ENCODE peak calls at places on chromosomes 4 and X, in eight cellular contexts. One of them, this sample, is unnamed.

GRCh38 chr4:9762823-9763475 is 18.5 kb upstream of the DRD5 start:
- DNase-seq in prostate gland: peak; percentile 67
- DNase-seq in suprapubic skin: no peak
- DNase-seq in mucosa of descending colon: no peak
- DNase-seq in left lung: peak; percentile 48
- DNase-seq in tibial artery: no peak
- DNase-seq in upper lobe of right lung: no peak
- DNase-seq in tibial nerve: peak; percentile 84
- DNase-seq in this sample: peak; percentile 40

GRCh38 chr4:128856246-128856645 is 46.7 kb downstream of the JADE1 start:
- DNase-seq in tibial artery: no peak
- DNase-seq in prostate gland: no peak
- DNase-seq in left lung: no peak
- DNase-seq in tibial nerve: no peak
- DNase-seq in suprapubic skin: no peak
- DNase-seq in mucosa of descending colon: no peak
- DNase-seq in upper lobe of right lung: no peak
- DNase-seq in this sample: no peak

GRCh38 chr4:106421441-106422296 is 53.1 kb upstream of the GIMD1 start:
- DNase-seq in tibial nerve: no peak
- DNase-seq in suprapubic skin: no peak
- DNase-seq in tibial artery: no peak
- DNase-seq in upper lobe of right lung: no peak
- DNase-seq in mucosa of descending colon: no peak
- DNase-seq in prostate gland: no peak
- DNase-seq in left lung: no peak
- DNase-seq in this sample: no peak

GRCh38 chr4:7693711-7694110 is 245.9 kb downstream of the AFAP1 start:
- DNase-seq in prostate gland: no peak
- DNase-seq in tibial nerve: no peak
- DNase-seq in mucosa of descending colon: peak; percentile 32
- DNase-seq in suprapubic skin: no peak
- DNase-seq in upper lobe of right lung: no peak
- DNase-seq in tibial artery: no peak
- DNase-seq in left lung: no peak
- DNase-seq in this sample: no peak

GRCh38 chr4:88275949-88276515 is 8.3 kb downstream of the PPM1K start:
- DNase-seq in suprapubic skin: no peak
- DNase-seq in prostate gland: no peak
- DNase-seq in mucosa of descending colon: no peak
- DNase-seq in tibial artery: no peak
- DNase-seq in tibial nerve: no peak
- DNase-seq in upper lobe of right lung: no peak
- DNase-seq in left lung: no peak
- DNase-seq in this sample: no peak

GRCh38 chr4:98864560-98864959 is 64.4 kb downstream of the EIF4E start:
- DNase-seq in tibial artery: no peak
- DNase-seq in suprapubic skin: no peak
- DNase-seq in prostate gland: no peak
- DNase-seq in mucosa of descending colon: no peak
- DNase-seq in upper lobe of right lung: no peak
- DNase-seq in left lung: no peak
- DNase-seq in tibial nerve: no peak
- DNase-seq in this sample: no peak

GRCh38 chrX:46758956-46759644 is at the start of gene SLC9A7:
- DNase-seq in prostate gland: peak; percentile 66
- DNase-seq in upper lobe of right lung: peak; percentile 91
- DNase-seq in tibial artery: peak; percentile 80
- DNase-seq in tibial nerve: peak; percentile 64
- DNase-seq in mucosa of descending colon: peak; percentile 79
- DNase-seq in left lung: peak; percentile 75
- DNase-seq in suprapubic skin: peak; percentile 73
- DNase-seq in this sample: peak; percentile 75

GRCh38 chr4:19382993-19383392 is 868.7 kb upstream of the SLIT2 start:
- DNase-seq in tibial nerve: no peak
- DNase-seq in tibial artery: no peak
- DNase-seq in mucosa of descending colon: no peak
- DNase-seq in suprapubic skin: no peak
- DNase-seq in upper lobe of right lung: no peak
- DNase-seq in left lung: no peak
- DNase-seq in prostate gland: no peak
- DNase-seq in this sample: no peak

GRCh38 chr4:158090323-158090722 is 82.5 kb downstream of the GASK1B start:
- DNase-seq in tibial artery: no peak
- DNase-seq in prostate gland: no peak
- DNase-seq in left lung: no peak
- DNase-seq in suprapubic skin: no peak
- DNase-seq in upper lobe of right lung: no peak
- DNase-seq in mucosa of descending colon: no peak
- DNase-seq in tibial nerve: no peak
- DNase-seq in this sample: no peak

GRCh38 chr4:849478-850175 is 23.7 kb upstream of the CPLX1 start:
- DNase-seq in left lung: no peak
- DNase-seq in tibial nerve: no peak
- DNase-seq in prostate gland: no peak
- DNase-seq in mucosa of descending colon: peak; percentile 42
- DNase-seq in suprapubic skin: no peak
- DNase-seq in upper lobe of right lung: peak; percentile 56
- DNase-seq in tibial artery: no peak
- DNase-seq in this sample: no peak

GRCh38 chr4:15035152-15035551 is 32.9 kb downstream of the CPEB2 start:
- DNase-seq in tibial artery: no peak
- DNase-seq in mucosa of descending colon: no peak
- DNase-seq in tibial nerve: no peak
- DNase-seq in left lung: no peak
- DNase-seq in upper lobe of right lung: no peak
- DNase-seq in suprapubic skin: no peak
- DNase-seq in prostate gland: no peak
- DNase-seq in this sample: no peak

GRCh38 chr4:1496116-1496642 is 89.9 kb upstream of the NKX1-1 start:
- DNase-seq in suprapubic skin: peak; percentile 31
- DNase-seq in upper lobe of right lung: no peak
- DNase-seq in prostate gland: no peak
- DNase-seq in mucosa of descending colon: no peak
- DNase-seq in tibial nerve: no peak
- DNase-seq in tibial artery: peak; percentile 35
- DNase-seq in left lung: peak; percentile 22
- DNase-seq in this sample: no peak

GRCh38 chrX:136185409-136186022 is 38.2 kb downstream of the FHL1 start:
- DNase-seq in prostate gland: no peak
- DNase-seq in suprapubic skin: no peak
- DNase-seq in tibial artery: no peak
- DNase-seq in tibial nerve: no peak
- DNase-seq in left lung: no peak
- DNase-seq in mucosa of descending colon: no peak
- DNase-seq in upper lobe of right lung: no peak
- DNase-seq in this sample: no peak

GRCh38 chr4:27714073-27714472 is 853.4 kb downstream of the STIM2 start:
- DNase-seq in tibial nerve: no peak
- DNase-seq in suprapubic skin: no peak
- DNase-seq in upper lobe of right lung: no peak
- DNase-seq in mucosa of descending colon: no peak
- DNase-seq in prostate gland: no peak
- DNase-seq in left lung: no peak
- DNase-seq in tibial artery: no peak
- DNase-seq in this sample: no peak

GRCh38 chr4:7759221-7759620 is 180.4 kb downstream of the AFAP1 start:
- DNase-seq in tibial nerve: no peak
- DNase-seq in upper lobe of right lung: no peak
- DNase-seq in mucosa of descending colon: peak; percentile 31
- DNase-seq in tibial artery: no peak
- DNase-seq in left lung: no peak
- DNase-seq in prostate gland: no peak
- DNase-seq in suprapubic skin: no peak
- DNase-seq in this sample: peak; percentile 77

GRCh38 chrX:34874763-34875162 is 67.8 kb upstream of the FAM47B start:
- DNase-seq in left lung: no peak
- DNase-seq in mucosa of descending colon: no peak
- DNase-seq in suprapubic skin: no peak
- DNase-seq in tibial artery: no peak
- DNase-seq in upper lobe of right lung: no peak
- DNase-seq in prostate gland: no peak
- DNase-seq in tibial nerve: no peak
- DNase-seq in this sample: no peak

GRCh38 chrX:129779747-129780146 is at the start of gene SASH3:
- DNase-seq in suprapubic skin: no peak
- DNase-seq in tibial nerve: peak; percentile 40
- DNase-seq in upper lobe of right lung: peak; percentile 80
- DNase-seq in left lung: peak; percentile 79
- DNase-seq in prostate gland: no peak
- DNase-seq in tibial artery: peak; percentile 66
- DNase-seq in mucosa of descending colon: peak; percentile 86
- DNase-seq in this sample: peak; percentile 59

GRCh38 chrX:82711432-82711831 is 796.7 kb upstream of the POU3F4 start:
- DNase-seq in prostate gland: no peak
- DNase-seq in tibial artery: no peak
- DNase-seq in mucosa of descending colon: no peak
- DNase-seq in suprapubic skin: no peak
- DNase-seq in left lung: no peak
- DNase-seq in tibial nerve: no peak
- DNase-seq in upper lobe of right lung: no peak
- DNase-seq in this sample: no peak

GRCh38 chrX:65690057-65690855 is 22.8 kb downstream of the MSN start:
- DNase-seq in suprapubic skin: no peak
- DNase-seq in upper lobe of right lung: no peak
- DNase-seq in tibial artery: peak; percentile 81
- DNase-seq in mucosa of descending colon: no peak
- DNase-seq in tibial nerve: no peak
- DNase-seq in prostate gland: no peak
- DNase-seq in left lung: no peak
- DNase-seq in this sample: no peak

GRCh38 chr4:3660086-3660927 is 105.9 kb upstream of the ADRA2C start:
- DNase-seq in tibial nerve: no peak
- DNase-seq in upper lobe of right lung: no peak
- DNase-seq in mucosa of descending colon: no peak
- DNase-seq in tibial artery: no peak
- DNase-seq in prostate gland: no peak
- DNase-seq in left lung: no peak
- DNase-seq in suprapubic skin: no peak
- DNase-seq in this sample: no peak

GRCh38 chrX:132665676-132666075 is 176.8 kb upstream of the MBNL3 start:
- DNase-seq in prostate gland: no peak
- DNase-seq in tibial nerve: no peak
- DNase-seq in left lung: no peak
- DNase-seq in upper lobe of right lung: no peak
- DNase-seq in suprapubic skin: no peak
- DNase-seq in tibial artery: no peak
- DNase-seq in mucosa of descending colon: no peak
- DNase-seq in this sample: no peak

DNA sequence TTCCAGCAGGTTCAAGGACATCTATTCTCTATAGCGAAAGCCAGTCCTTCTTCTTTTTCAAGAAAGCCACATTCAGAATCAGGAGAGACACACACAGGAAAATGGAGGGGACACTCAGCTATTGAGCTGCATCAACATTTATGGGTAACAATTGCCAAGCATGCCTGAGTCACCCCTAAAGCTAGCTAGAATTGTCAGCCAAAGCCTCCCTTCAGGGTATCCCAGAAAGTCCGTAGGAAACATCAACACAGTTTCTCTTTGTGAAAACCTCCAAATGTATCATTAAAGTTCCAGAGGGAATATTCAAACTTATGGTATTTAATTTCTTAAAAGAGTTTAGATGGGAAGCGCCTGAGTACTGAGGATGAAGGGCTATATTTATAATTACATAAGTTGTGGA is 331.1 kb upstream of the SLC7A11 start:
- DNase-seq in tibial artery: no peak
- DNase-seq in prostate gland: no peak
- DNase-seq in mucosa of descending colon: no peak
- DNase-seq in upper lobe of right lung: no peak
- DNase-seq in suprapubic skin: no peak
- DNase-seq in left lung: no peak
- DNase-seq in tibial nerve: no peak
- DNase-seq in this sample: no peak
- H3K36me3 ChIP-seq in tibial artery: no peaks in the 10 kb centered on the region
- H3K36me3 ChIP-seq in prostate gland: no peaks in the 10 kb centered on the region
- H3K36me3 ChIP-seq in mucosa of descending colon: no peaks in the 10 kb centered on the region
- H3K36me3 ChIP-seq in upper lobe of right lung: no peaks in the 10 kb centered on the region
- H3K36me3 ChIP-seq in suprapubic skin: no peaks in the 10 kb centered on the region
- H3K36me3 ChIP-seq in left lung: no peaks in the 10 kb centered on the region
- H3K36me3 ChIP-seq in tibial nerve: no peaks in the 10 kb centered on the region
- H3K36me3 ChIP-seq in this sample: no peaks in the 10 kb centered on the region

DNA sequence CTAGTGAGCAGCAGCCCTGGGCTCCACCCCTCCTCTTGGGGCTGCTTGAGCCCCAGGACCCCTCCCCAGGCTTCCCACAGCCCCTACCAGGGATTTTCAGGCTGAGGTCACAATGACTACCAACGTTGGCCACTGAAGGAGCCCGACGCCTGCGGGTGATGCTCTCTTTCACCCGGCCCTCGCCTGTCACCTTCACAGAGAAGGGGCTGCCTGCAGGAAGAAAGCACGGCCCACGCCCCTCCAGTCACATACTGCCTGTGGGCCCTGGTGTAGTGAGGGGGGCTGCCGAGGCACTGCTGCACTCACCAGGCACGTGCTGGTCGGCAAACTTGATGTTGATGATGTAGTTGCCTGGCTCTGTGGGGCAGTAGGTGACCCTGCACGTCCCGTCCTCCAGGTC is 22.0 kb downstream of the FLNA start:
- DNase-seq in mucosa of descending colon: peak; percentile 46
- DNase-seq in left lung: no peak
- DNase-seq in suprapubic skin: no peak
- DNase-seq in tibial nerve: no peak
- DNase-seq in prostate gland: no peak
- DNase-seq in tibial artery: no peak
- DNase-seq in upper lobe of right lung: peak; percentile 34
- DNase-seq in this sample: no peak
- H3K36me3 ChIP-seq in mucosa of descending colon: no peaks in the 10 kb centered on the region
- H3K36me3 ChIP-seq in left lung: no peaks in the 10 kb centered on the region
- H3K36me3 ChIP-seq in suprapubic skin: peaks cover 91% of the 10 kb centered on the region
- H3K36me3 ChIP-seq in tibial nerve: peaks cover 5% of the 10 kb centered on the region
- H3K36me3 ChIP-seq in prostate gland: no peaks in the 10 kb centered on the region
- H3K36me3 ChIP-seq in tibial artery: peaks cover 85% of the 10 kb centered on the region
- H3K36me3 ChIP-seq in upper lobe of right lung: peaks cover 77% of the 10 kb centered on the region
- H3K36me3 ChIP-seq in this sample: peaks cover 12% of the 10 kb centered on the region

GRCh38 chr4:109850601-109851000 is 2.7 kb downstream of the LRIT3 start:
- DNase-seq in tibial nerve: no peak
- DNase-seq in mucosa of descending colon: no peak
- DNase-seq in tibial artery: no peak
- DNase-seq in suprapubic skin: no peak
- DNase-seq in prostate gland: no peak
- DNase-seq in left lung: no peak
- DNase-seq in upper lobe of right lung: no peak
- DNase-seq in this sample: no peak
- H3K36me3 ChIP-seq in tibial nerve: no peaks in the 10 kb centered on the region
- H3K36me3 ChIP-seq in mucosa of descending colon: no peaks in the 10 kb centered on the region
- H3K36me3 ChIP-seq in tibial artery: no peaks in the 10 kb centered on the region
- H3K36me3 ChIP-seq in suprapubic skin: no peaks in the 10 kb centered on the region
- H3K36me3 ChIP-seq in prostate gland: no peaks in the 10 kb centered on the region
- H3K36me3 ChIP-seq in left lung: no peaks in the 10 kb centered on the region
- H3K36me3 ChIP-seq in upper lobe of right lung: no peaks in the 10 kb centered on the region
- H3K36me3 ChIP-seq in this sample: no peaks in the 10 kb centered on the region

DNA sequence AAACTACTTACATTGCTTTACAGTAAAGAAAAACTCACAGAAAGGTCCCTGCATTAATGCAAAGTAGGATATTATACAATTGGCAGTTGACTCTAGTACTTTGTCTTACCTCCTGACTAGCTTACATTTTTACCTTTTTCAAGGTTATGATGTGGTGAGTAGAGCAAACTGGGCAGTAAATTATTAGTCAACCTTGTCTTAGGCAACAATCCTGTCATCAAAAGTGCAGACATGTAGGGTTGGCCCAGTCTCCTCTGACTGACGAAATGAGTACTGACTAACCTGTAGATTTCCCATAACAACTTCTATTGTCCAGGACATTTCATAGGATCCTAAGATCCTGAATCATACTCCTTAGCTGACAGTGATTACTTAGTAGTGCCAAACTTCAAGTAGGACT is 142.0 kb upstream of the NUDT6 start:
- DNase-seq in mucosa of descending colon: no peak
- DNase-seq in prostate gland: no peak
- DNase-seq in suprapubic skin: no peak
- DNase-seq in tibial artery: no peak
- DNase-seq in upper lobe of right lung: no peak
- DNase-seq in left lung: no peak
- DNase-seq in tibial nerve: no peak
- DNase-seq in this sample: no peak
- H3K36me3 ChIP-seq in mucosa of descending colon: no peaks in the 10 kb centered on the region
- H3K36me3 ChIP-seq in prostate gland: no peaks in the 10 kb centered on the region
- H3K36me3 ChIP-seq in suprapubic skin: no peaks in the 10 kb centered on the region
- H3K36me3 ChIP-seq in tibial artery: no peaks in the 10 kb centered on the region
- H3K36me3 ChIP-seq in upper lobe of right lung: no peaks in the 10 kb centered on the region
- H3K36me3 ChIP-seq in left lung: no peaks in the 10 kb centered on the region
- H3K36me3 ChIP-seq in tibial nerve: no peaks in the 10 kb centered on the region
- H3K36me3 ChIP-seq in this sample: no peaks in the 10 kb centered on the region

This sample was measured in naive thymus-derived CD4-positive, alpha-beta T cell.